ENCODE peak calls at places on chromosome 3, in four cellular contexts. A is suprapubic skin, O is stomach, X is hepatocyte. N is an unnamed sample.

GRCh38 chr3:129352045-129352444 is 73.4 kb downstream of the HMCES start:
- DNase-seq in A (no peak), X (no peak), O (no peak), N (no peak)

GRCh38 chr3:122974764-122975162 is 52.8 kb downstream of the SEMA5B start:
- DNase-seq in A (no peak), X (peak; percentile 56), O (no peak), N (no peak)

GRCh38 chr3:190026154-190026553 is 94.5 kb downstream of the P3H2 start:
- DNase-seq in X (no peak), A (no peak), O (no peak), N (no peak)

GRCh38 chr3:48595526-48596121 is 495 bp upstream of the COL7A1 start:
- DNase-seq in X (peak; percentile 86), O (peak; percentile 34), A (no peak), N (no peak)

GRCh38 chr3:81936817-81937216 is 175.4 kb upstream of the GBE1 start:
- DNase-seq in A (no peak), O (no peak), X (no peak), N (no peak)

GRCh38 chr3:66261318-66261717 is 40.5 kb downstream of the SLC25A26 start:
- DNase-seq in O (no peak), A (no peak), X (no peak), N (no peak)

GRCh38 chr3:58657571-58658141 is 8.9 kb downstream of the FAM3D start:
- DNase-seq in O (peak; percentile 30), A (peak; percentile 35), X (no peak), N (no peak)

GRCh38 chr3:111151438-111151837 is 79.8 kb downstream of the NECTIN3 start:
- DNase-seq in X (peak; percentile 22), A (no peak), O (no peak), N (no peak)

GRCh38 chr3:7978104-7978457 is 523.5 kb upstream of the LMCD1 start:
- DNase-seq in A (no peak), O (no peak), X (no peak), N (no peak)

GRCh38 chr3:141646760-141647561 is 91.1 kb upstream of the RNF7 start:
- DNase-seq in O (no peak), A (no peak), X (peak; percentile 26), N (no peak)

GRCh38 chr3:52183786-52184445 is 14.0 kb upstream of the ALAS1 start:
- DNase-seq in X (no peak), O (no peak), A (peak; percentile 29), N (no peak)

GRCh38 chr3:59185586-59186381 is 136.0 kb upstream of the CFAP20DC start:
- DNase-seq in O (no peak), X (peak; percentile 7), A (no peak), N (no peak)

GRCh38 chr3:161035711-161036110 is 69.4 kb downstream of the B3GALNT1 start:
- DNase-seq in X (no peak), O (no peak), A (no peak), N (no peak)

GRCh38 chr3:143208976-143209714 is 89.6 kb downstream of the CHST2 start:
- DNase-seq in O (no peak), X (no peak), A (no peak), N (no peak)

GRCh38 chr3:188241883-188242282 is 87.9 kb downstream of the LPP start:
- DNase-seq in A (no peak), X (no peak), O (no peak), N (no peak)

GRCh38 chr3:114218578-114219185 is 18.7 kb downstream of the ZNF80 start:
- DNase-seq in A (no peak), O (no peak), X (no peak), N (no peak)

GRCh38 chr3:193207290-193207689 is 33.7 kb upstream of the PLAAT1 start:
- DNase-seq in X (no peak), O (no peak), A (no peak), N (no peak)

GRCh38 chr3:116302087-116302747 is 143.1 kb downstream of the LSAMP start:
- DNase-seq in O (no peak), A (no peak), X (peak; percentile 4), N (no peak)

GRCh38 chr3:29922990-29923746 is 642.3 kb downstream of the RBMS3 start:
- DNase-seq in X (peak; percentile 18), A (peak; percentile 65), O (no peak), N (no peak)

GRCh38 chr3:171321241-171321640 is 139.0 kb downstream of the TNIK start:
- DNase-seq in X (no peak), O (no peak), A (no peak), N (no peak)

GRCh38 chr3:73846951-73847350 is 222.2 kb upstream of the PDZRN3 start:
- DNase-seq in X (no peak), O (no peak), A (no peak), N (no peak)

DNA sequence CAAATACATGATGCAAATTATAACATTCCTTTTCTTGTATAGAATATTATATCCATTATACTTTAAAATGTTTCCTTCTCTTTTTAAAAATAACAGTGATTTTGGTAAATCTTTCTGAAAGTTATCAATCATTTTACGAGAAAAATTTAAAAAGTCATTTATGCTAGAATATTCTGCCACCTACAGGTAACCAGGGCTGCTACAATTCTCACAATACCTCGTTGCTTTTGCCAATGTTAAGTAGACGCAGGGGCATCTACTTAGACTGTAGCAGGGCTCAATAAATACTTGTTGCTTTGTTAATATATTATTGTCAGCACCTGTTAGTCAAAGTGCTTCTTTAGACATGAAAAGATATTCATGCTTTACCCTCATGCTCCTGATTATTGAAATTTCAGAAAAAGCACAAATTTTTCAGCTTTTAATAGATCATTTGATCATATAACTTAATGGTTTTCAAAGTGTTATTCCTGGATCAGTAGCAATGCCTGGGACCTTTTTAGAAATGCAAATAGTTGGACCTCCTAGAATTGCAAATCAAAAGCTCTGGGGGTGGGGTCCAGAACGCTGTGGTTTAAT is 223.5 kb upstream of the PDZRN3 start:
- DNase-seq in X (peak; percentile 66), O (no peak), A (no peak), N (peak; percentile 19)
- TF ChIP-seq CTCF in X (peak; percentile 90), O (peak; percentile 56), A (peak; percentile 28), N (peak; percentile 43)

GRCh38 chr3:132399054-132399929 is 18.0 kb upstream of the DNAJC13 start:
- DNase-seq in A (no peak), X (peak; percentile 68), O (no peak), N (peak; percentile 74)
- TF ChIP-seq CTCF in A (peak; percentile 16), X (peak; percentile 96), O (peak; percentile 69), N (peak; percentile 89)

GRCh38 chr3:55489804-55490132 is 2.7 kb upstream of the WNT5A start:
- DNase-seq in O (no peak), X (peak; percentile 68), A (no peak), N (no peak)

GRCh38 chr3:55488398-55489055 is 1.4 kb upstream of the WNT5A start:
- DNase-seq in A (peak; percentile 69), X (peak; percentile 91), O (peak; percentile 61), N (peak; percentile 85)

GRCh38 chr3:55486857-55487375 is at the start of gene WNT5A:
- DNase-seq in X (peak; percentile 63), O (no peak), A (peak; percentile 59), N (no peak)

GRCh38 chr3:55486101-55486856 is 827 bp downstream of the WNT5A start:
- DNase-seq in O (peak; percentile 63), A (peak; percentile 58), X (peak; percentile 72), N (no peak)

GRCh38 chr3:55487376-55488241 is 503 bp upstream of the WNT5A start:
- DNase-seq in X (peak; percentile 57), O (no peak), A (peak; percentile 56), N (peak; percentile 63)
- TF ChIP-seq CTCF in X (peak; percentile 4), O (no peak), A (no peak), N (no peak)

GRCh38 chr3:102200560-102200959 is 234.3 kb upstream of the ZPLD1 start:
- DNase-seq in A (no peak), X (no peak), O (no peak), N (no peak)
- TF ChIP-seq CTCF in A (no peak), X (no peak), O (no peak), N (no peak)

DNA sequence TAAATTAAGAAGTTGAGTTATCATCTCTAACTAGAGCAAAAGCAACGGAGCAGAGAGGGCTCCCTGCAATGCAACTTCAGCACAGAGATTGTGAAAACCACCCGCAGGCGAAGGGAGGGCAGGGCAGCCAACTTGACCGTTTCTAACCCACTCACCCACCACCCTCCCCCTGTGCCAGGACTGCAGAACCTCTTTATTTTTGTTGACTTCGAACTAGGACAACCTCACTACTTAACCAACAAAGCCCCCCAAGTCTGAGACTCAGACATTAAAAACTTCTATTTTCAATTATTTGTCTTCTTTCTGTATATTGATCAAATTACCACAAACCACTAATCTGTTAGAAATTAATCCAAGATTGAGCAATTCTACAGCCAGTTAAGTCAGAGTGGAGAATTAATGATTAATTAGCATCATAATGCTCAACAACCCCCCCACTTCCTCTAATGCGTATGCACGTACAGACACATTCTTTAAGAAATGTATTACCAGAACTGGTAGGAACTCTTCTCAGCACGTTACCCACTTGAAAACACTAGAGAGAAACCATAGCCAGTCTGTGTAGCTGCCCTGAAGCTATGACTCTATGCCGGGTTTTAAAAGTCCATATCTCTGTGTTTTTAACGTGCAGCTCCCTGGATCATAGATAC is 2.0 kb downstream of the MGLL start:
- DNase-seq in O (no peak), X (no peak), A (no peak), N (peak; percentile 42)
- TF ChIP-seq CTCF in O (no peak), X (no peak), A (no peak), N (no peak)

DNA sequence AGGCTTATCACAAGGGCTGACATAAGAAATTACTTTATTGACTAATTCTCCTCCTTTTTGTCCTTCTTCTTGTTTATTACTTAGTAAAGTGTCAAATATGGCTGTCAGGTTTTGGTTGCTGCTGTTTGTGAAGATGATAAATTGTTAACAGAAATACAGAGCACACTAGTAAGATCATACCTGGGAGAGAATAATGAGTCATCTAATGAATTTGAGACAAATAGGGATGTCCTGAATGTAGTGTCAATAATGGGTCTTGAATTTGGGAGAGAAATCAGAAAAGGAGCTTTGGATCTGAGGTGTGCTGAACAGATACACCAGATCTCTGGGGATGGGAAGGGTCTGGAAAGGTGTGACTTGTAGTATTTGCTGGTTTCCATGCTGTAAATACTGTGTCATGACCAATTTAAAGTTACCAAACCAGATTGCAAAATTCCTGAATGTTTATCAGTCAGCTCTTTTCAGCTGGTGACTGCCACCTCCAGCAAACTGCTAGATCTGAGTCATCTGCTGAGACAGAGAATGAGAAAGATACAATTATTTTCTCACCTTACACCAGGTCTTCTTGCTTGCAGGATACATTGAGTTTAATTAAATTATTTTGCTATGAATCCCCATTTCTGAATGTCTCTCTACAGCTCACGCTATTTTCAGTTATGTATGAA is 76.7 kb upstream of the SATB1 start:
- DNase-seq in A (no peak), X (peak; percentile 8), O (no peak), N (no peak)
- TF ChIP-seq CTCF in A (no peak), X (no peak), O (no peak), N (no peak)

GRCh38 chr3:112199622-112200316 is 66.7 kb upstream of the GCSAM start:
- DNase-seq in A (no peak), O (no peak), X (no peak), N (no peak)
- TF ChIP-seq CTCF in A (no peak), O (no peak), X (no peak), N (no peak)

GRCh38 chr3:169573129-169573528 is 90.4 kb downstream of the MECOM start:
- DNase-seq in O (no peak), X (no peak), A (no peak), N (no peak)
- TF ChIP-seq CTCF in O (no peak), X (peak; percentile 19), A (no peak), N (no peak)